ENCODE peak calls at places on chromosomes 1 and 21, in five cellular contexts. A is left ventricle myocardium inferior; R is HCT116; Z is pancreas; C is CD8-positive, alpha-beta memory T cell. O is an unnamed sample.

GRCh38 chr21:42227909-42228708 is 9.2 kb downstream of the ABCG1 start:
- DNase-seq in Z (peak; percentile 44), A (peak; percentile 91), R (peak; percentile 64), C (peak; percentile 93), O (peak; percentile 93)

GRCh38 chr21:45545691-45546531 is 3.7 kb upstream of the SLC19A1 start:
- DNase-seq in Z (no peak), C (no peak), A (peak; percentile 7), R (no peak), O (peak; percentile 28)

GRCh38 chr1:46084553-46085448 is 47.6 kb downstream of the PIK3R3 start:
- DNase-seq in A (no peak), R (no peak), C (no peak), Z (no peak), O (no peak)

GRCh38 chr1:8409107-8409506 is 91.2 kb downstream of the SLC45A1 start:
- DNase-seq in A (no peak), C (no peak), R (no peak), Z (no peak), O (no peak)

GRCh38 chr21:42279341-42279871 is 35.8 kb downstream of the TFF3 start:
- DNase-seq in R (no peak), Z (no peak), C (no peak), A (no peak), O (no peak)

GRCh38 chr1:236864211-236864610 is 69.1 kb downstream of the MTR start:
- DNase-seq in A (no peak), C (no peak), R (no peak), Z (no peak), O (no peak)

GRCh38 chr1:203276916-203277535 is 28.3 kb upstream of the BTG2 start:
- DNase-seq in Z (no peak), C (no peak), A (peak; percentile 64), R (no peak), O (no peak)

GRCh38 chr1:32770741-32771548 is 46.2 kb downstream of the YARS1 start:
- DNase-seq in C (no peak), R (no peak), A (no peak), Z (no peak), O (peak; percentile 39)

GRCh38 chr1:168455764-168456163 is 88.0 kb downstream of the XCL2 start:
- DNase-seq in A (no peak), R (no peak), Z (no peak), C (no peak), O (no peak)

GRCh38 chr1:28193701-28194161 is 17.2 kb upstream of the PTAFR start:
- DNase-seq in Z (no peak), A (no peak), C (no peak), R (no peak), O (no peak)

GRCh38 chr1:25609921-25610320 is 6.7 kb upstream of the MAN1C1 start:
- DNase-seq in C (no peak), A (no peak), R (no peak), Z (no peak), O (no peak)

GRCh38 chr1:1841575-1841991 is 49.3 kb downstream of the GNB1 start:
- DNase-seq in Z (no peak), R (no peak), C (no peak), A (no peak), O (no peak)

GRCh38 chr1:27445177-27445936 is 44.6 kb downstream of the WASF2 start:
- DNase-seq in C (no peak), A (no peak), R (no peak), Z (no peak), O (no peak)

GRCh38 chr1:241888232-241888631 is 40.2 kb downstream of the EXO1 start:
- DNase-seq in C (no peak), R (no peak), A (no peak), Z (no peak), O (no peak)

GRCh38 chr1:156795787-156796186 is 20.9 kb downstream of the SH2D2A start:
- DNase-seq in C (no peak), R (no peak), Z (no peak), A (no peak), O (no peak)

GRCh38 chr1:4617506-4617905 is 36.9 kb upstream of the AJAP1 start:
- DNase-seq in R (no peak), Z (no peak), A (no peak), C (no peak), O (no peak)

GRCh38 chr1:4624801-4625200 is 29.6 kb upstream of the AJAP1 start:
- DNase-seq in C (no peak), A (no peak), Z (no peak), R (no peak), O (no peak)

GRCh38 chr1:4622821-4623220 is 31.6 kb upstream of the AJAP1 start:
- DNase-seq in R (no peak), A (no peak), C (no peak), Z (no peak), O (no peak)

GRCh38 chr1:4624141-4624715 is 30.2 kb upstream of the AJAP1 start:
- DNase-seq in C (no peak), R (no peak), A (no peak), Z (no peak), O (no peak)

DNA sequence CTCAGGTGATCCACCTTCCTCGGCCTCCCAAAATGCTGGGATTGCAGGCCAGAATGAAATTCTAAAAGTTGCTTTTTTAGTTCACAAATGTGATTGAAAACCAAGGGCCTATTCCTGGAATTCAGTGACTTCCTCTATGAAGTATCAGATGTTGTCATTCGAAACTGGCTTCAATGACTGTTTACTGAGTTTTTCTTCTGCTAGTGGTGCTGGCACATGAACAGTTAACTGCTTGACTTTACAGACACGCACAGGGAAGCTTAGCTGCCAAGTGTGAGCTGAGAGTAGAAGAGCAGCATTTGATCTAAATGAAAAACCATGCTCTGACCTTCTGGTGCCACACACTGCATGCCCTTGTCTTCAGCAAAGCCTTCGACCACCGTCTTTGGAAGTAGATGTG is 32.8 kb upstream of the AJAP1 start:
- DNase-seq in A (no peak), R (no peak), C (no peak), Z (no peak), O (no peak)
- H3K9me3 ChIP-seq in A (no peaks in the 10 kb centered on the region), R (no peaks in the 10 kb centered on the region), C (no peaks in the 10 kb centered on the region), Z (no peaks in the 10 kb centered on the region), O (no peaks in the 10 kb centered on the region)

GRCh38 chr21:46668381-46668780 is 32.9 kb downstream of the PRMT2 start:
- DNase-seq in Z (no peak), C (no peak), A (no peak), R (no peak), O (no peak)

GRCh38 chr21:46664316-46664995 is 29.0 kb downstream of the PRMT2 start:
- DNase-seq in C (no peak), R (no peak), A (no peak), Z (no peak), O (no peak)

GRCh38 chr21:46665566-46665965 is 30.1 kb downstream of the PRMT2 start:
- DNase-seq in Z (no peak), R (no peak), A (no peak), C (no peak), O (no peak)

GRCh38 chr21:46667191-46667734 is 31.8 kb downstream of the PRMT2 start:
- DNase-seq in Z (no peak), R (no peak), C (no peak), A (no peak), O (no peak)

DNA sequence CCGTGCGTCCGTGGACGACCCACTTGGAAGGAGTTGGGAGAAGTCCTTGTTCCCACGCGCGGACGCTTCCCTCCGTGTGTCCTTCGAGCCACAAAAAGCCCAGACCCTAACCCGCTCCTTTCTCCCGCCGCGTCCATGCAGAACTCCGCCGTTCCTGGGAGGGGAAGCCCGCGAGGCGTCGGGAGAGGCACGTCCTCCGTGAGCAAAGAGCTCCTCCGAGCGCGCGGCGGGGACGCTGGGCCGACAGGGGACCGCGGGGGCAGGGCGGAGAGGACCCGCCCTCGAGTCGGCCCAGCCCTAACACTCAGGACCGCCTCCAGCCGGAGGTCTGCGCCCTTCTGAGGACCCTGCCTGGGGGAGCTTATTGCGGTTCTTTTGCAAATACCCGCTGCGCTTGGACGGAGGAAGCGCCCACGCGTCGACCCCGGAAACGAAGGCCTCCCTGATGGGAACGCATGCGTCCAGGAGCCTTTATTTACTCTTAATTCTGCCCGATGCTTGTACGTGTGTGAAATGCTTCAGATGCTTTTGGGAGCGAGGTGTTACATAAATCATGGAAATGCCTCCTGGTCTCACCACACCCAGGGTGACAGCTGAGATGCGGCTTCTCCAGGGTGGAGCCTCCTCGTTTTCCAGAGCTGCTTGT is 32.4 kb downstream of the PRMT2 start:
- DNase-seq in Z (no peak), A (no peak), R (no peak), C (no peak), O (no peak)
- H3K4me3 ChIP-seq in Z (peak overlapping the region; percentile 5), A (peak overlapping the region; percentile 64), R (peak overlapping the region; percentile 60), C (peak overlapping the region; percentile 49), O (peak overlapping the region; percentile 56)

DNA sequence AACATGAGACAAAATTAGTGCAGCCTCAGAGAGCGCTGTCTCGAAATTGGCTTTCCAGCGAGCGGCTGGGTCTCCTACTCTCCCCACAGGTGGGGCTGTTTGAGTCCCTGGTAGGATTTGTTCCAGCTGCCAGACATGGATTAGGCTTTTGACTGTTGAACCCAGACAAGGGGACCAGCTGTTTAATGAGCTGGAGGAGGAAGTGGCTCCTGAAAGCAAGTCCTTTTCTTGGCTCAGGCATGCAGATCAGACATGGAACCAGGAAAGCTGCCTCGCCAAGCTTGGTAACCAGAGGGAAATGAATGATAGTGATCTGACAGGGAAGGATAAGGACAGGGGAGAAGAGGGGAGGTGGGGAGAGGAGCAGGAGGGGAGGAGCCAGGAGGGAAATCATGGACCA is 69.7 kb downstream of the UBIAD1 start:
- DNase-seq in A (no peak), Z (no peak), C (no peak), R (no peak), O (no peak)
- H3K27me3 ChIP-seq in A (peaks cover 95% of the 10 kb centered on the region), Z (no peaks in the 10 kb centered on the region), C (no peaks in the 10 kb centered on the region), R (no peaks in the 10 kb centered on the region), O (peaks cover 39% of the 10 kb centered on the region)

GRCh38 chr1:233217832-233218231 is 77.7 kb downstream of the PCNX2 start:
- DNase-seq in R (no peak), A (no peak), C (no peak), Z (peak; percentile 16), O (no peak)
- H3K9me3 ChIP-seq in R (no peaks in the 10 kb centered on the region), A (peaks cover 10% of the 10 kb centered on the region), C (no peaks in the 10 kb centered on the region), Z (no peaks in the 10 kb centered on the region), O (no peaks in the 10 kb centered on the region)

O was measured in lower lobe of right lung.